ENCODE peak calls at places on chromosomes 12 and 14, in ten cellular contexts. V, Q, H, M, A, W, R, T, U and I are unnamed samples.

GRCh38 chr12:90058721-90059120 is 350.1 kb upstream of the ATP2B1 start:
- DNase-seq in V (peak), Q (no peak), H (no peak), M (no peak), A (peak), W (no peak), R (no peak), T (peak), U (peak), I (no peak)

GRCh38 chr14:64700290-64700689 is 3.9 kb upstream of the PLEKHG3 start:
- DNase-seq in V (no peak), Q (no peak), H (no peak), M (no peak), A (no peak), W (no peak), R (no peak), T (no peak), U (no peak), I (no peak)

GRCh38 chr12:40170593-40170992 is 54.2 kb upstream of the LRRK2 start:
- DNase-seq in V (no peak), Q (no peak), H (no peak), M (no peak), A (no peak), W (no peak), R (no peak), T (no peak), U (no peak), I (no peak)

GRCh38 chr14:52790011-52790755 is 1.2 kb downstream of the GNPNAT1 start:
- DNase-seq in V (no peak), Q (no peak), H (no peak), M (no peak), A (peak), W (no peak), R (no peak), T (no peak), U (no peak), I (no peak)

GRCh38 chr14:68263563-68264350 is 444.2 kb downstream of the RAD51B start:
- DNase-seq in V (peak), Q (no peak), H (no peak), M (no peak), A (no peak), W (no peak), R (no peak), T (no peak), U (peak), I (no peak)

GRCh38 chr14:76776306-76777251 is 15.3 kb downstream of the VASH1 start:
- DNase-seq in V (no peak), Q (no peak), H (no peak), M (no peak), A (peak), W (peak), R (no peak), T (no peak), U (no peak), I (no peak)

GRCh38 chr12:93796719-93797118 is 119.5 kb downstream of the CRADD start:
- DNase-seq in V (no peak), Q (no peak), H (no peak), M (no peak), A (no peak), W (no peak), R (no peak), T (no peak), U (no peak), I (no peak)

GRCh38 chr12:122875590-122876220 is 20.2 kb downstream of the VPS37B start:
- DNase-seq in V (peak), Q (no peak), H (no peak), M (no peak), A (no peak), W (peak), R (no peak), T (no peak), U (no peak), I (peak)

GRCh38 chr12:25723286-25723685 is 170.2 kb upstream of the LMNTD1 start:
- DNase-seq in V (peak), Q (no peak), H (no peak), M (no peak), A (no peak), W (no peak), R (no peak), T (no peak), U (peak), I (no peak)

GRCh38 chr12:104695453-104696148 is 238.9 kb downstream of the CHST11 start:
- DNase-seq in V (peak), Q (no peak), H (no peak), M (no peak), A (no peak), W (no peak), R (no peak), T (peak), U (peak), I (peak)

GRCh38 chr12:68435816-68436215 is 103.7 kb upstream of the MDM1 start:
- DNase-seq in V (no peak), Q (no peak), H (no peak), M (no peak), A (peak), W (no peak), R (no peak), T (peak), U (no peak), I (no peak)

GRCh38 chr14:37081220-37081619 is 91.2 kb downstream of the SLC25A21 start:
- DNase-seq in V (no peak), Q (no peak), H (no peak), M (no peak), A (peak), W (no peak), R (no peak), T (peak), U (peak), I (no peak)

GRCh38 chr12:125633686-125634085 is 568.5 kb downstream of the AACS start:
- DNase-seq in V (no peak), Q (no peak), H (no peak), M (no peak), A (no peak), W (peak), R (no peak), T (peak), U (no peak), I (no peak)

GRCh38 chr12:7107181-7108041 is 1.6 kb downstream of the C1RL start:
- DNase-seq in V (peak), Q (no peak), H (no peak), M (peak), A (peak), W (no peak), R (no peak), T (peak), U (no peak), I (no peak)

GRCh38 chr12:7112041-7112440 is 3.0 kb upstream of the C1RL start:
- DNase-seq in V (no peak), Q (no peak), H (no peak), M (no peak), A (no peak), W (no peak), R (no peak), T (no peak), U (no peak), I (no peak)

GRCh38 chr12:7108042-7108927 is 729 bp downstream of the C1RL start:
- DNase-seq in V (peak), Q (peak), H (no peak), M (peak), A (peak), W (peak), R (peak), T (peak), U (peak), I (peak)

GRCh38 chr12:7110661-7111060 is 1.6 kb upstream of the C1RL start:
- DNase-seq in V (no peak), Q (no peak), H (no peak), M (no peak), A (no peak), W (no peak), R (no peak), T (no peak), U (no peak), I (no peak)

DNA sequence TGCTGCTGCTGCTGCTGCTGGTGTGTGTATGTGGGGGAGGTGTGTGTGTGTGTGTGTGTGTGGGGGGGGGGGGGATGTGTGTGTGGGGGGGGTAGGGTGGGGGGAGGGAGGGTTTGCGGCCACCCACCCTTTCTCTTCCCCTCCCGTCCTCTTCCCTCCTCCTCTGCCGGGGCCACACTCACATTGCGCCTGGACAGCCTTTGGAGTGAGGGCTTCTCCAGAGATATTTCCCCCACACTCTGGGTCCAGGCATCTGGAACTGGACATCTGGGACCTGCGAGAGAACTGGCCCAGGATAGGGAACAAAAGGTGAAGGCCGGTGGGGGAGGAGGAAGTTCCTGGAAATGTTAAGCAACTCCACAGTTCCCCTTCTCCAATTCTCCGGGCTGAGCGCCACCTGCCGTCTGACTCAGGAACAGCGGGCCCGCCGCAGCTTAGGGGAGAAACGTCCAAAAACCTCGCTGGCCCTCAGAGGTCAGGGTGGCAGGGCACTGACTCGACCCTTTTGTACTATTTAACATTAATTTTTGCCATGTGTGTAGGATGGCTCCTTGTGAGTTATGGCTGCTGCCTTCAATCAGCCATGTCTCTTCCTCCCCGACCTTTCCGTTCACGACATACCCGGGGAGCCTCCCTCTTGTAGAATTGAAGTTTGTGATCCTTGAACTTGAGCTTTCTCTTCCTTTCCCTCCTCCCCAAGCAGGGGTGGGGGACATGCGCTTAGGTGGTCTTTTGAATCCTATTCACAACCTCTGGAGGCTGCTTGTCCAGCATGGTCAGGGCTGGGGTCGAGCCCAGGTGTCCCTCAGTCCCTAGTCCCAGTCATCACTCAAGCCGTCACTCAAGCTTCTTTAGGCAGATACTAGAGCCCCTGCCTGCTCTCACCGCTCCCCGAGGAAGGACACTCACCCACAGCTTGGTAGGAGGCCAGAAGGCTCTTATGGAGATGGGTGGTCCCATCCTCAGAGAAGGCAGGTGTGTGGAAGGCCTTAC is at the start of gene C1RL:
- DNase-seq in V (peak), Q (peak), H (peak), M (peak), A (peak), W (peak), R (peak), T (peak), U (peak), I (peak)
- TF ChIP-seq CTCF in V (peak), Q (peak), H (peak), M (peak), A (peak), W (peak), R (peak), T (peak), U (peak), I (peak)

GRCh38 chr12:7869137-7869536 is 3.6 kb downstream of the SLC2A14 start:
- DNase-seq in V (peak), Q (no peak), H (no peak), M (no peak), A (peak), W (no peak), R (no peak), T (peak), U (peak), I (no peak)
- TF ChIP-seq CTCF in V (no peak), Q (no peak), H (no peak), M (no peak), A (no peak), W (no peak), R (no peak), T (no peak), U (no peak), I (no peak)

GRCh38 chr14:59313063-59314018 is 124.9 kb downstream of the DAAM1 start:
- DNase-seq in V (no peak), Q (no peak), H (no peak), M (no peak), A (no peak), W (no peak), R (no peak), T (no peak), U (no peak), I (no peak)

GRCh38 chr14:59311723-59312122 is 123.3 kb downstream of the DAAM1 start:
- DNase-seq in V (no peak), Q (no peak), H (no peak), M (no peak), A (no peak), W (no peak), R (no peak), T (no peak), U (no peak), I (no peak)

GRCh38 chr14:59317346-59317745 is 128.9 kb downstream of the DAAM1 start:
- DNase-seq in V (no peak), Q (no peak), H (no peak), M (no peak), A (no peak), W (no peak), R (no peak), T (no peak), U (no peak), I (no peak)

GRCh38 chr14:59314953-59315599 is 126.6 kb downstream of the DAAM1 start:
- DNase-seq in V (no peak), Q (no peak), H (no peak), M (no peak), A (no peak), W (no peak), R (no peak), T (no peak), U (no peak), I (no peak)

DNA sequence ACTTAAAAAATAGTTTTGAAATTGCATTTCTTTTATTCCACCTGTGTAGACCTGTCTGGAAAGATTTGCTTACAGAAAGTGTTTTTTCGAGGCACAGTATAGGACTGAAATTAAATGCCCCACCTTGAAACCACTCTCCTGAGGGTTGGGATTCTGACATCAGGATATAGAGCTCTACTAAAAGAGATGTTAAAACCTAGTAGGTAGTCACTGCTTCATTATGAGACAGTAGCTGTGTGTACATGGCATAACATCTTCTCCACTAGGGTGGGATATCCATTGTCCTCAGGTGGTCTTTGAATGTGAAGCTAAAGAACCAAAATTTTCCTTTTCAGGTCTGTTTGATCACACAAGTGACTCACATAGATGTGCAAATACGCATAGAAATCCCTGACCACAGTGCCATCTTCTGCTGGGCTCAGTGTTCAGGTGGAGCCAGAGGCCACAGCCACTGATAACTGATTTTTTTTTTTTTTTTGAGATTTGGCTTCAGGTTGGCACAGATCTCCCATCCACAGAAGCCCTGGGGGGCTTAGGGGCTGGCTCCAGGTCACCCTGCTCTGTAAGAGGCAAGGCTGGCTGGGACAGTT is 125.6 kb downstream of the DAAM1 start:
- DNase-seq in V (no peak), Q (no peak), H (no peak), M (no peak), A (peak), W (no peak), R (no peak), T (peak), U (no peak), I (no peak)
- TF ChIP-seq CTCF in V (no peak), Q (no peak), H (no peak), M (no peak), A (peak), W (no peak), R (no peak), T (no peak), U (no peak), I (no peak)

GRCh38 chr12:31300783-31301182 is 25.2 kb downstream of the SINHCAF start:
- DNase-seq in V (no peak), Q (no peak), H (no peak), M (no peak), A (no peak), W (no peak), R (no peak), T (no peak), U (no peak), I (no peak)

GRCh38 chr12:31298510-31298904 is 27.4 kb downstream of the SINHCAF start:
- DNase-seq in V (no peak), Q (no peak), H (no peak), M (no peak), A (no peak), W (no peak), R (no peak), T (no peak), U (no peak), I (no peak)

GRCh38 chr12:31301311-31301710 is 24.6 kb downstream of the SINHCAF start:
- DNase-seq in V (no peak), Q (no peak), H (no peak), M (no peak), A (no peak), W (no peak), R (no peak), T (no peak), U (no peak), I (no peak)

GRCh38 chr12:31297572-31298509 is 28.1 kb downstream of the SINHCAF start:
- DNase-seq in V (no peak), Q (no peak), H (no peak), M (no peak), A (no peak), W (no peak), R (no peak), T (no peak), U (no peak), I (no peak)

DNA sequence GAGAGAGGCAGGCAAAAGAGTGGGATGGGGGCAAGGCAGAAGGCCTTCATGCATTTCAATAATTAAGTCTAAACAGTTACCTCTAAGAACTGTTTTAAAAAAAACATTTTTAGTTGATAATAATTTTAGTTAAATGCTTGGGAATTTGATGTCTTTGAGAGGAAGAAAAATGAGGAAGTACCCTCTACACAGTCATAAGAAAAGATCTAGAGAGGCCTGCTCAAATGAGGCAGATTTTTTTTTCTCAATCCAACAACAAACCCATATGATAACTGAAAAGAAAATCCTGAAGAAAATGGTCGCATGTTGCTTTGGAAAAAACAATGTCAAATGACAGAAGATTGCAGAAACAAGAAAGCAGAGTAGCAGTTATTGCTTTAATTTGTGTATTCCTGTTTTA is 25.6 kb downstream of the SINHCAF start:
- DNase-seq in V (no peak), Q (no peak), H (no peak), M (no peak), A (no peak), W (no peak), R (no peak), T (no peak), U (no peak), I (no peak)
- TF ChIP-seq CTCF in V (no peak), Q (no peak), H (no peak), M (no peak), A (no peak), W (no peak), R (no peak), T (no peak), U (no peak), I (no peak)